ENCODE peak calls at places on chromosomes 1 and 21, in six cellular contexts. One of them, this sample, is unnamed.

GRCh38 chr1:9908846-9909221 is 1.2 kb downstream of the CTNNBIP1 start:
- DNase-seq in NB4: no peak
- DNase-seq in GM23338: no peak
- DNase-seq in uterus: no peak
- DNase-seq in keratinocyte: no peak
- DNase-seq in right lobe of liver: no peak
- DNase-seq in this sample: no peak

GRCh38 chr1:10001016-10001665 is 4.1 kb downstream of the RBP7 start:
- DNase-seq in keratinocyte: no peak
- DNase-seq in uterus: no peak
- DNase-seq in GM23338: no peak
- DNase-seq in NB4: no peak
- DNase-seq in right lobe of liver: no peak
- DNase-seq in this sample: no peak

GRCh38 chr1:185439727-185440415 is 122.8 kb upstream of the IVNS1ABP start:
- DNase-seq in NB4: no peak
- DNase-seq in keratinocyte: peak; percentile 71
- DNase-seq in GM23338: no peak
- DNase-seq in right lobe of liver: no peak
- DNase-seq in uterus: no peak
- DNase-seq in this sample: no peak

GRCh38 chr21:37008705-37009104 is 2.2 kb downstream of the RIPPLY3 start:
- DNase-seq in keratinocyte: no peak
- DNase-seq in NB4: no peak
- DNase-seq in uterus: no peak
- DNase-seq in GM23338: peak; percentile 35
- DNase-seq in right lobe of liver: no peak
- DNase-seq in this sample: no peak

GRCh38 chr1:85463666-85464496 is 1.1 kb downstream of the DDAH1 start:
- DNase-seq in NB4: no peak
- DNase-seq in GM23338: peak; percentile 31
- DNase-seq in keratinocyte: no peak
- DNase-seq in right lobe of liver: no peak
- DNase-seq in uterus: no peak
- DNase-seq in this sample: no peak

GRCh38 chr1:197774691-197775281 is 494 bp downstream of the DENND1B start:
- DNase-seq in keratinocyte: no peak
- DNase-seq in right lobe of liver: peak; percentile 77
- DNase-seq in NB4: peak; percentile 78
- DNase-seq in GM23338: peak; percentile 60
- DNase-seq in uterus: peak; percentile 49
- DNase-seq in this sample: peak; percentile 65

GRCh38 chr1:53524428-53525400 is 65.5 kb downstream of the DMRTB1 start:
- DNase-seq in keratinocyte: no peak
- DNase-seq in NB4: no peak
- DNase-seq in GM23338: no peak
- DNase-seq in uterus: peak; percentile 41
- DNase-seq in right lobe of liver: no peak
- DNase-seq in this sample: no peak

GRCh38 chr1:166730299-166730888 is 108.9 kb upstream of the POGK start:
- DNase-seq in right lobe of liver: no peak
- DNase-seq in keratinocyte: no peak
- DNase-seq in NB4: peak; percentile 45
- DNase-seq in GM23338: peak; percentile 26
- DNase-seq in uterus: no peak
- DNase-seq in this sample: no peak

GRCh38 chr1:169601096-169601881 is 15.0 kb upstream of the F5 start:
- DNase-seq in uterus: no peak
- DNase-seq in NB4: peak; percentile 25
- DNase-seq in GM23338: peak; percentile 58
- DNase-seq in keratinocyte: no peak
- DNase-seq in right lobe of liver: no peak
- DNase-seq in this sample: no peak

GRCh38 chr1:56389813-56390539 is 189.4 kb downstream of the PLPP3 start:
- DNase-seq in right lobe of liver: no peak
- DNase-seq in keratinocyte: no peak
- DNase-seq in GM23338: peak; percentile 82
- DNase-seq in NB4: no peak
- DNase-seq in uterus: no peak
- DNase-seq in this sample: no peak

GRCh38 chr1:213986925-213987250 is 885 bp upstream of the PROX1 start:
- DNase-seq in keratinocyte: no peak
- DNase-seq in uterus: no peak
- DNase-seq in NB4: no peak
- DNase-seq in GM23338: no peak
- DNase-seq in right lobe of liver: no peak
- DNase-seq in this sample: no peak

GRCh38 chr1:109788695-109789521 is 25.2 kb upstream of the EPS8L3 start:
- DNase-seq in GM23338: peak; percentile 72
- DNase-seq in keratinocyte: no peak
- DNase-seq in uterus: peak; percentile 13
- DNase-seq in right lobe of liver: peak; percentile 49
- DNase-seq in NB4: peak; percentile 88
- DNase-seq in this sample: no peak

GRCh38 chr1:173410133-173410793 is 66.9 kb upstream of the PRDX6 start:
- DNase-seq in GM23338: no peak
- DNase-seq in keratinocyte: no peak
- DNase-seq in NB4: no peak
- DNase-seq in uterus: no peak
- DNase-seq in right lobe of liver: no peak
- DNase-seq in this sample: no peak

GRCh38 chr1:5955479-5955977 is 36.7 kb downstream of the NPHP4 start:
- DNase-seq in GM23338: no peak
- DNase-seq in keratinocyte: no peak
- DNase-seq in right lobe of liver: no peak
- DNase-seq in uterus: no peak
- DNase-seq in NB4: no peak
- DNase-seq in this sample: no peak

GRCh38 chr1:5951846-5952410 is 40.3 kb downstream of the NPHP4 start:
- DNase-seq in keratinocyte: no peak
- DNase-seq in NB4: no peak
- DNase-seq in GM23338: no peak
- DNase-seq in uterus: no peak
- DNase-seq in right lobe of liver: no peak
- DNase-seq in this sample: no peak

GRCh38 chr1:5954964-5955363 is 37.3 kb downstream of the NPHP4 start:
- DNase-seq in keratinocyte: no peak
- DNase-seq in GM23338: no peak
- DNase-seq in NB4: no peak
- DNase-seq in right lobe of liver: no peak
- DNase-seq in uterus: no peak
- DNase-seq in this sample: no peak

GRCh38 chr1:5950994-5951749 is 41.1 kb downstream of the NPHP4 start:
- DNase-seq in right lobe of liver: no peak
- DNase-seq in GM23338: no peak
- DNase-seq in uterus: no peak
- DNase-seq in keratinocyte: no peak
- DNase-seq in NB4: no peak
- DNase-seq in this sample: no peak

DNA sequence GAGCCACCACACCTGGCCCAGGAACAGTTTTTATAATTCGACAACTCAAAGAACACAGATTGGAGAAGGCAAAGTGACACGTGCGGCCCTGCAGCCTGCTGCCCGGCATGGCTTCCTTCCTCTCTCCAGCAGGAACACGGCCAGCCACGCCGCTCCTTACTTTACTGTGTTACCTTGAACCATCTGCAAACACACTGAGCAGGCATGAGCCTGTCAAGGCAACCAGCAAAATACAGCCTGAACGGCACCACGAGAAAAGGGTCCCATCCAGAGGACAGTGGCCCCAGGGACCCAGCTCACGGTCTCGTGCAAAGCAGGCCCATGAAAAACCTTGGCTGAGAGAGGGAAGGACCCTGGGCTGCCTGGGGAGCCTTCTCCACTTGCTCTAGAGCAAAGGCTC is 38.8 kb downstream of the NPHP4 start:
- DNase-seq in uterus: no peak
- DNase-seq in right lobe of liver: no peak
- DNase-seq in GM23338: no peak
- DNase-seq in keratinocyte: no peak
- DNase-seq in NB4: no peak
- DNase-seq in this sample: no peak
- TF ChIP-seq CTCF in uterus: no peak
- TF ChIP-seq CTCF in right lobe of liver: no peak
- TF ChIP-seq CTCF in GM23338: no peak
- TF ChIP-seq CTCF in keratinocyte: no peak
- TF ChIP-seq CTCF in NB4: no peak
- TF ChIP-seq CTCF in this sample: no peak

GRCh38 chr21:39153373-39153772 is 29.9 kb downstream of the PSMG1 start:
- DNase-seq in uterus: no peak
- DNase-seq in keratinocyte: no peak
- DNase-seq in NB4: peak; percentile 35
- DNase-seq in GM23338: peak; percentile 51
- DNase-seq in right lobe of liver: no peak
- DNase-seq in this sample: no peak
- TF ChIP-seq CTCF in uterus: no peak
- TF ChIP-seq CTCF in keratinocyte: peak; percentile 49
- TF ChIP-seq CTCF in NB4: peak; percentile 58
- TF ChIP-seq CTCF in GM23338: peak; percentile 55
- TF ChIP-seq CTCF in right lobe of liver: peak; percentile 29
- TF ChIP-seq CTCF in this sample: peak; percentile 12

GRCh38 chr1:41779350-41779749 is 139.4 kb downstream of the HIVEP3 start:
- DNase-seq in GM23338: no peak
- DNase-seq in uterus: no peak
- DNase-seq in right lobe of liver: no peak
- DNase-seq in NB4: peak; percentile 36
- DNase-seq in keratinocyte: no peak
- DNase-seq in this sample: no peak
- TF ChIP-seq CTCF in GM23338: peak; percentile 36
- TF ChIP-seq CTCF in uterus: no peak
- TF ChIP-seq CTCF in right lobe of liver: no peak
- TF ChIP-seq CTCF in NB4: peak; percentile 40
- TF ChIP-seq CTCF in keratinocyte: no peak
- TF ChIP-seq CTCF in this sample: no peak

DNA sequence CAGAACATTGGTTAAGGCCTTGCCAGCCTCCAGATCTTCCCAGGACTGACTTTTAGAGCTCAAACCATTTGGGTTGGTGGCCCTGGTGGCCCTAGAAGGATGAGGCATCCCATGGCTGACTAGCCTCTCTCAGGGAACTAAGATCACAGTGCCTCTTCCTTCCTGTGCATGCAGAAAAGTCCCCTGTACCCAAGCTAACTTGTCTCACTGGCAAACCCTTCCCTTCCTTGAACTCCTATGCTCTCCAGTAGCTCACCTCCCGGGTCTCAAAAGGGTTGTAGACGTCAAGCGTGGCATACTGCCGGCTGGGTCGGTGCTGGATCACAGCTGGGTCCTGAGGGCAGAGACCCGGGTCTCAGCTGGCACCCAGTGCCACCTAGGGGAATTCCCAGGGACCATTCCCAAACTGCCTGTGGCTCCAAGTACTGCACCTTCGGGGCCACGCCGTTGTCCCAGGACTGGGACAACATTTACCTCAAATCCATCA is 716 bp downstream of the SCAMP3 start:
- DNase-seq in uterus: no peak
- DNase-seq in keratinocyte: no peak
- DNase-seq in GM23338: no peak
- DNase-seq in NB4: peak; percentile 46
- DNase-seq in right lobe of liver: no peak
- DNase-seq in this sample: no peak
- TF ChIP-seq CTCF in uterus: no peak
- TF ChIP-seq CTCF in keratinocyte: no peak
- TF ChIP-seq CTCF in GM23338: peak; percentile 23
- TF ChIP-seq CTCF in NB4: no peak
- TF ChIP-seq CTCF in right lobe of liver: no peak
- TF ChIP-seq CTCF in this sample: no peak

GRCh38 chr21:26169061-26169610 is 1.4 kb downstream of the APP start:
- DNase-seq in keratinocyte: no peak
- DNase-seq in NB4: peak; percentile 8
- DNase-seq in uterus: peak; percentile 22
- DNase-seq in right lobe of liver: no peak
- DNase-seq in GM23338: peak; percentile 72
- DNase-seq in this sample: peak; percentile 61
- TF ChIP-seq CTCF in keratinocyte: peak; percentile 34
- TF ChIP-seq CTCF in NB4: no peak
- TF ChIP-seq CTCF in uterus: peak; percentile 40
- TF ChIP-seq CTCF in right lobe of liver: peak; percentile 33
- TF ChIP-seq CTCF in GM23338: no peak
- TF ChIP-seq CTCF in this sample: peak; percentile 20

GRCh38 chr1:159828176-159828575 is 1.5 kb downstream of the SLAMF8 start:
- DNase-seq in NB4: no peak
- DNase-seq in right lobe of liver: no peak
- DNase-seq in uterus: no peak
- DNase-seq in keratinocyte: no peak
- DNase-seq in GM23338: no peak
- DNase-seq in this sample: no peak

GRCh38 chr1:159829822-159830455 is 3.3 kb downstream of the SLAMF8 start:
- DNase-seq in NB4: no peak
- DNase-seq in uterus: no peak
- DNase-seq in GM23338: no peak
- DNase-seq in right lobe of liver: no peak
- DNase-seq in keratinocyte: no peak
- DNase-seq in this sample: no peak

GRCh38 chr1:159830737-159831136 is 4.1 kb downstream of the SLAMF8 start:
- DNase-seq in NB4: no peak
- DNase-seq in keratinocyte: no peak
- DNase-seq in right lobe of liver: no peak
- DNase-seq in uterus: no peak
- DNase-seq in GM23338: no peak
- DNase-seq in this sample: no peak

GRCh38 chr1:159827549-159827948 is 876 bp downstream of the SLAMF8 start:
- DNase-seq in GM23338: no peak
- DNase-seq in uterus: no peak
- DNase-seq in NB4: no peak
- DNase-seq in keratinocyte: no peak
- DNase-seq in right lobe of liver: no peak
- DNase-seq in this sample: no peak

DNA sequence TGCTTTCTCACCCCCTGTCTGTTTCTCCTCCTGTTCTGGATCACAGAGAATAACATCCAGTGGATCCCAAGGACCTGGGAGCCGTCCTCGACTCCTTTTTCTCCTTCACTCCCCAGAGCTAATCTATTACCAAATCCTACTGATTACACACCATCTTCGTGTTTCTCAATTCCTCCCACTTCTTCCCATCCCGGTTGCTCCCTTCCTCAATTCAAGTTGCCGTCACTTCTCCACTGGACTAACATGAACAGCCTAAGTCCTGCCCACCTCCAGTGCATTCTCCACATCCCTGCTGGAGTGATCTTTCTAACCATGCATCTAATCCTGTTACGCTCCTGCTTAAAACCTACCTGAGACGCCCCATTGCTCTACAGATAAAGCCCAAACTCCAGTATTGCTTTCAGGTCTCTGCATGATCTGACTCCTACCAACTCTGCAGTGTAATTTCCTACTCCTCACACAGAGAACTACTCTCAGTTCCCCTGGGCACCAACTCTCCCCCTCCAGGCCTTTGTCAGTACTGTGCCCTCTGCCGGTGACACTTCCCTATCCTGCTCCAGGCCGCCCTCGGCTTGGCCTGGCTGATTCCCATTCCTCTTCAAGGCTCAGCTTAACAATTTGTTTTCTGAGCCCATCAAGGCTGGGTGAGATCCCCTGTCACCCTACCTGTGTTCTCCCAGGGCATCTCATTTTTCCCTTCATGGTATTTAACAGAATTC is 2.4 kb downstream of the SLAMF8 start:
- DNase-seq in uterus: no peak
- DNase-seq in right lobe of liver: peak; percentile 71
- DNase-seq in NB4: peak; percentile 77
- DNase-seq in GM23338: peak; percentile 75
- DNase-seq in keratinocyte: no peak
- DNase-seq in this sample: peak; percentile 66
- TF ChIP-seq CTCF in uterus: peak; percentile 13
- TF ChIP-seq CTCF in right lobe of liver: peak; percentile 53
- TF ChIP-seq CTCF in NB4: peak; percentile 56
- TF ChIP-seq CTCF in GM23338: peak; percentile 64
- TF ChIP-seq CTCF in keratinocyte: peak; percentile 59
- TF ChIP-seq CTCF in this sample: peak; percentile 27

GRCh38 chr1:71027991-71028390 is 19.6 kb downstream of the PTGER3 start:
- DNase-seq in right lobe of liver: no peak
- DNase-seq in GM23338: no peak
- DNase-seq in NB4: no peak
- DNase-seq in keratinocyte: no peak
- DNase-seq in uterus: no peak
- DNase-seq in this sample: no peak
- TF ChIP-seq CTCF in right lobe of liver: no peak
- TF ChIP-seq CTCF in GM23338: no peak
- TF ChIP-seq CTCF in NB4: no peak
- TF ChIP-seq CTCF in keratinocyte: no peak
- TF ChIP-seq CTCF in uterus: no peak
- TF ChIP-seq CTCF in this sample: no peak